ENCODE peak calls at places on chromosomes 3 and 15, in four cellular contexts. One of them, this sample, is unnamed.

GRCh38 chr3:146598486-146598885 is 6.7 kb downstream of the PLSCR5 start:
- DNase-seq in esophagus squamous epithelium: no peak
- DNase-seq in right lobe of liver: no peak
- DNase-seq in IMR-90: no peak
- DNase-seq in this sample: no peak

GRCh38 chr3:194287392-194287791 is 63.7 kb downstream of the CPN2 start:
- DNase-seq in esophagus squamous epithelium: no peak
- DNase-seq in IMR-90: no peak
- DNase-seq in right lobe of liver: no peak
- DNase-seq in this sample: no peak

GRCh38 chr3:126493731-126494130 is 18.0 kb upstream of the ZXDC start:
- DNase-seq in IMR-90: no peak
- DNase-seq in esophagus squamous epithelium: no peak
- DNase-seq in right lobe of liver: peak; percentile 37
- DNase-seq in this sample: no peak

GRCh38 chr3:134352031-134352671 is 22.1 kb downstream of the AMOTL2 start:
- DNase-seq in IMR-90: no peak
- DNase-seq in right lobe of liver: no peak
- DNase-seq in esophagus squamous epithelium: no peak
- DNase-seq in this sample: peak; percentile 48

GRCh38 chr15:53038542-53038941 is 248.4 kb upstream of the ONECUT1 start:
- DNase-seq in esophagus squamous epithelium: no peak
- DNase-seq in IMR-90: no peak
- DNase-seq in right lobe of liver: no peak
- DNase-seq in this sample: no peak

GRCh38 chr15:28058082-28058481 is 41.0 kb downstream of the OCA2 start:
- DNase-seq in IMR-90: no peak
- DNase-seq in right lobe of liver: no peak
- DNase-seq in esophagus squamous epithelium: no peak
- DNase-seq in this sample: no peak

GRCh38 chr15:100330221-100330620 is 11.6 kb downstream of the ADAMTS17 start:
- DNase-seq in esophagus squamous epithelium: no peak
- DNase-seq in IMR-90: no peak
- DNase-seq in right lobe of liver: no peak
- DNase-seq in this sample: no peak

GRCh38 chr3:192917258-192917507 is 473 bp downstream of the MB21D2 start:
- DNase-seq in esophagus squamous epithelium: no peak
- DNase-seq in right lobe of liver: no peak
- DNase-seq in IMR-90: no peak
- DNase-seq in this sample: no peak

GRCh38 chr3:9901967-9902366 is 681 bp upstream of the IL17RE start:
- DNase-seq in right lobe of liver: no peak
- DNase-seq in IMR-90: no peak
- DNase-seq in esophagus squamous epithelium: no peak
- DNase-seq in this sample: no peak

GRCh38 chr3:9903904-9904303 is 1.3 kb downstream of the IL17RE start:
- DNase-seq in right lobe of liver: no peak
- DNase-seq in IMR-90: no peak
- DNase-seq in esophagus squamous epithelium: no peak
- DNase-seq in this sample: no peak

GRCh38 chr3:9903238-9903624 is 583 bp downstream of the IL17RE start:
- DNase-seq in right lobe of liver: no peak
- DNase-seq in IMR-90: peak; percentile 52
- DNase-seq in esophagus squamous epithelium: no peak
- DNase-seq in this sample: no peak

GRCh38 chr3:9899289-9899791 is 3.3 kb upstream of the IL17RE start:
- DNase-seq in esophagus squamous epithelium: no peak
- DNase-seq in IMR-90: no peak
- DNase-seq in right lobe of liver: no peak
- DNase-seq in this sample: no peak

DNA sequence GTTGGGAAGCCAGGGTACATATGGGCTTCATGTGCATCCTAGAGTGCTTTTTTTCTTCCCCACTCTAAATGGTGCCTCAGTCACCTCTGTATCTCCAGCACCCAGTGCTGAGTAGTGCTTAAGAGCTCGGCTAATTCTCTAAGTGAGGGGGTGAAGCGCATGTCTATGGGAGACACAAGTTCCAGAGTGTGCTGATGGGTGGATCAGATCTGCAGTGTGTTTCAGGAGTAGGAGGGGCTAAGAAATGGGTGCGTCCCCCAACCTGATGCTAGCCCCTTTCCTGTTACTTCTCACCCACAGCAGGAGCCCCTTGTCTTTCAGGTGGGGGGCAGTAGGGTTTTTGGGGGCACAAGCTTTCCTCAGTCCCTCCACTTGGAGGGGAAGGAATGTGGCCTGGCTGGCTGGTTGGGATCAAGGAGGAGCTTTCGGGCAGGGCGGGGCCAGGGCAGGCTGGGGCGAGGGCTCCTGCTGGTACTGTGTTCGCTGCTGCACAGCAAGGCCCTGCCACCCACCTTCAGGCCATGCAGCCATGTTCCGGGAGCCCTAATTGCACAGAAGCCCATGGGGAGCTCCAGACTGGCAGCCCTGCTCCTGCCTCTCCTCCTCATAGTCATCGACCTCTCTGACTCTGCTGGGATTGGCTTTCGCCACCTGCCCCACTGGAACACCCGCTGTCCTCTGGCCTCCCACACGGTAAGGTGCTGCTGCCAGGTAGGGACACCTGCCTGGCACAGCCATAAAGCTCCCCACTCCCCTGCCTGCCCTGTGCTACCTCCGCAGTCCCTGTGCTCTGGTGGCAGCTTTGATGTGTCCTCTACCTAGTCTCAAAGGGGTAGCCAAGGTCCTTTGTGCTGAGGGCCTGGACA is at the start of gene IL17RE:
- DNase-seq in right lobe of liver: peak; percentile 71
- DNase-seq in esophagus squamous epithelium: no peak
- DNase-seq in IMR-90: no peak
- DNase-seq in this sample: peak; percentile 66
- TF ChIP-seq POLR2A in right lobe of liver: no peak
- TF ChIP-seq POLR2A in esophagus squamous epithelium: peak; percentile 45
- TF ChIP-seq POLR2A in IMR-90: no peak
- TF ChIP-seq POLR2A in this sample: peak; percentile 52

GRCh38 chr3:61251174-61251972 is at the start of gene FHIT:
- DNase-seq in esophagus squamous epithelium: peak; percentile 71
- DNase-seq in IMR-90: peak; percentile 87
- DNase-seq in right lobe of liver: peak; percentile 97
- DNase-seq in this sample: peak; percentile 94
- TF ChIP-seq POLR2A in esophagus squamous epithelium: peak; percentile 38
- TF ChIP-seq POLR2A in IMR-90: no peak
- TF ChIP-seq POLR2A in right lobe of liver: peak; percentile 74
- TF ChIP-seq POLR2A in this sample: peak; percentile 41

GRCh38 chr15:62391565-62392262 is 226.6 kb upstream of the C2CD4B start:
- DNase-seq in esophagus squamous epithelium: no peak
- DNase-seq in IMR-90: peak; percentile 34
- DNase-seq in right lobe of liver: peak; percentile 66
- DNase-seq in this sample: peak; percentile 28
- TF ChIP-seq POLR2A in esophagus squamous epithelium: no peak
- TF ChIP-seq POLR2A in IMR-90: peak; percentile 2
- TF ChIP-seq POLR2A in right lobe of liver: no peak
- TF ChIP-seq POLR2A in this sample: no peak

DNA sequence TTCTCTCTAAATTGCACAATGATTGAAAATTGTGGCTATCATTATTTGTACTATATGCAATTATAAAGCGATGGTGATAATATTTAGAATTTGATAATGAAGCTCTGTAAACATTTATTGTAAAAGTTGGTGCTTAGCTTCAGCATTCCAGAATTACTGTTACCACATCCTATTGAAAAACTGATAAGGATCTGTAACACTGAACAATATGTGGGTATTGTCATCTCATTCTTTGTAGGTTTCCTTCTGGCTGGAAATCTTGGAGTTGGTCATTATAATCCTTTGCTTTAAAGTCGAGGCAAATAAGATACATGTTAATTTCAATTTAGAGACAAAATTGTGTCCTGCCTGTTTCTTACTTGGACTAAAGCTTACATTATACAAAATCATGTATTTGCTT is 323.4 kb upstream of the GOLIM4 start:
- DNase-seq in right lobe of liver: no peak
- DNase-seq in esophagus squamous epithelium: no peak
- DNase-seq in IMR-90: no peak
- DNase-seq in this sample: no peak
- TF ChIP-seq POLR2A in right lobe of liver: no peak
- TF ChIP-seq POLR2A in esophagus squamous epithelium: no peak
- TF ChIP-seq POLR2A in IMR-90: no peak
- TF ChIP-seq POLR2A in this sample: no peak

GRCh38 chr3:119240582-119241434 is at the start of gene B4GALT4:
- DNase-seq in esophagus squamous epithelium: peak; percentile 38
- DNase-seq in IMR-90: peak; percentile 84
- DNase-seq in right lobe of liver: peak; percentile 96
- DNase-seq in this sample: peak; percentile 90
- TF ChIP-seq POLR2A in esophagus squamous epithelium: peak; percentile 92
- TF ChIP-seq POLR2A in IMR-90: peak; percentile 95
- TF ChIP-seq POLR2A in right lobe of liver: peak; percentile 96
- TF ChIP-seq POLR2A in this sample: peak; percentile 85

GRCh38 chr15:78265752-78266224 is 1.4 kb downstream of the DNAJA4 start:
- DNase-seq in right lobe of liver: no peak
- DNase-seq in IMR-90: peak; percentile 76
- DNase-seq in esophagus squamous epithelium: no peak
- DNase-seq in this sample: no peak
- TF ChIP-seq POLR2A in right lobe of liver: no peak
- TF ChIP-seq POLR2A in IMR-90: no peak
- TF ChIP-seq POLR2A in esophagus squamous epithelium: no peak
- TF ChIP-seq POLR2A in this sample: peak; percentile 31

GRCh38 chr15:66172339-66172980 is 81.1 kb downstream of the MEGF11 start:
- DNase-seq in right lobe of liver: peak; percentile 35
- DNase-seq in esophagus squamous epithelium: no peak
- DNase-seq in IMR-90: no peak
- DNase-seq in this sample: no peak
- TF ChIP-seq POLR2A in right lobe of liver: no peak
- TF ChIP-seq POLR2A in esophagus squamous epithelium: no peak
- TF ChIP-seq POLR2A in IMR-90: no peak
- TF ChIP-seq POLR2A in this sample: no peak

GRCh38 chr3:9792405-9793160 is at the start of the genes ARPC4 and TADA3:
- DNase-seq in right lobe of liver: peak; percentile 95
- DNase-seq in esophagus squamous epithelium: peak; percentile 77
- DNase-seq in IMR-90: peak; percentile 96
- DNase-seq in this sample: peak; percentile 93

GRCh38 chr3:9791790-9792404 is 376 bp downstream of the TADA3 start:
- DNase-seq in right lobe of liver: no peak
- DNase-seq in esophagus squamous epithelium: no peak
- DNase-seq in IMR-90: no peak
- DNase-seq in this sample: no peak

GRCh38 chr3:9795212-9795611 is 2.3 kb downstream of the ARPC4 start:
- DNase-seq in esophagus squamous epithelium: no peak
- DNase-seq in IMR-90: no peak
- DNase-seq in right lobe of liver: no peak
- DNase-seq in this sample: no peak

GRCh38 chr3:9794400-9794799 is 1.5 kb downstream of the ARPC4 start:
- DNase-seq in right lobe of liver: no peak
- DNase-seq in IMR-90: no peak
- DNase-seq in esophagus squamous epithelium: no peak
- DNase-seq in this sample: no peak

DNA sequence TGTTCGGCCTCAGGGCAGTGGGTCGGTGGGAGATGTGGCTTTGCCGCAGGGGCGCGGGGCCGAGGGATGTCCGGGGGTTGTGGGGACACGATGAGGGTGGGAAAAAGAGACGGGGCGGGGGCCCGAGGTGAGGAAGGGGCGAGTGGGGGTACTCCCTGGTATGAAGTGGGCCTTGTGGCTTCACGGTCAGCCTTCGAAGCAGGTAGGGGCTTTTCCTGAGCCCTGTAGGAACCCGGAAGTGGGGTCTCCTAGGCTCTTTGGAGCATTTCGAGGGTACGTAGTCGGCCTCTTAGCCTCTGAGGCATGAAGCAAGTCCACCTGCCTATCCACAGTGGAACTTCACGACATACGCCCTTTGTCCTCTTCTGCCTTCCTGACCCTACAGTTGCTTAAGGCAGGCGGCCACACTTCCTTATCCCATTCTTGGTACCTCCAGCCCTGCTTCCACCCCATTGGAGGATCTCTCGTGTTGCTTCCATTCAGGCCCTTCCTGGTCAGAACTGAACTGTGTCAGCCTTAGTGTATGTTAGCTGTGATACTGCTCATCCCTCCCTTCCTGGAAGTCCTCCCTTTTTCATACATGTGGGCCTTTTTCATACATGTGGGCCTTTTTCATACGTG is 389 bp downstream of the ARPC4 start:
- DNase-seq in IMR-90: peak; percentile 44
- DNase-seq in right lobe of liver: no peak
- DNase-seq in esophagus squamous epithelium: no peak
- DNase-seq in this sample: no peak
- TF ChIP-seq POLR2A in IMR-90: peak; percentile 13
- TF ChIP-seq POLR2A in right lobe of liver: no peak
- TF ChIP-seq POLR2A in esophagus squamous epithelium: no peak
- TF ChIP-seq POLR2A in this sample: peak; percentile 49

DNA sequence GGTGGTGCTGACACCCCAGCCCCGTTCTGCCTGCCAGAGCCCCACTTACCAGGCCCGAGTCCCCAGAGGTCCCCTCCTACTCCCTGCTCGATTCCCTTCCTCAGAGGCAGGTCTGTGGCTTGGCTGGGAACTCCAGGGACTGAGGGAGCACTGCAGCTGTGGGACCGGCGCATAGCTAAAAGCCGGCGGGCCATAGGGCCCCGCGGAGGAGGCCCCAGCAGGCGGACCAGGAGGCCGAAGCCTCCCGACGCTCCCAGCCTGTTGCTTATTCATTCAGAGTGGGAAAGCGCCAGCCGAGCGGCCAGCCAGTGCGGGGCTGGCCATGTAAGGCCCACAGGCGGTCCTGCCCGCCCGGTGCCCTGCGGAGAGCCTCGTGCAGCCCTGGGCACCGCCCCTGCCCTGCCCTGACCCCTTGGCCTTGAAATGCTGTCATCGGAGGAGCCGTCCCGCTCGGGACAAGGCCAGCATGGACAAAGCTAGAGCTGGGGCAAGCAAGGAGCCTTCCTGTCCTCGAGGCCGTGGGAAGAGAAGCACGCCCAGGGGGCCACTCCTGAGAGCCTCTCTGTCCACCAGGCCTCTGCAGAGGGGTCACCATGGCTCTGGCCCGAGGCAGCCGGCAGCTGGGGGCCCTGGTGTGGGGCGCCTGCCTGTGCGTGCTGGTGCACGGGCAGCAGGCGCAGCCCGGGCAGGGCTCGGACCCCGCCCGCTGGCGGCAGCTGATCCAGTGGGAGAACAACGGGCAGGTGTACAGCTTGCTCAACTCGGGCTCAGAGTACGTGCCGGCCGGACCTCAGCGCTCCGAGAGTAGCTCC is at the start of gene LOXL1:
- DNase-seq in right lobe of liver: peak; percentile 58
- DNase-seq in esophagus squamous epithelium: no peak
- DNase-seq in IMR-90: peak; percentile 92
- DNase-seq in this sample: peak; percentile 48
- TF ChIP-seq POLR2A in right lobe of liver: peak; percentile 41
- TF ChIP-seq POLR2A in esophagus squamous epithelium: peak; percentile 70
- TF ChIP-seq POLR2A in IMR-90: peak; percentile 89
- TF ChIP-seq POLR2A in this sample: peak; percentile 64